ENCODE peak calls at places on chromosome 3, in four cellular contexts. One of them, this sample, is unnamed.

GRCh38 chr3:133745108-133745507 is 1.1 kb upstream of the TF start:
- DNase-seq in cardiac muscle cell: no peak
- DNase-seq in heart right ventricle: no peak
- DNase-seq in CD8-positive, alpha-beta T cell: no peak
- DNase-seq in this sample: no peak

GRCh38 chr3:194682651-194683310 is 2.9 kb upstream of the FAM43A start:
- DNase-seq in CD8-positive, alpha-beta T cell: peak
- DNase-seq in heart right ventricle: peak
- DNase-seq in cardiac muscle cell: peak
- DNase-seq in this sample: peak

GRCh38 chr3:133472242-133472641 is 72.4 kb downstream of the BFSP2 start:
- DNase-seq in cardiac muscle cell: peak
- DNase-seq in heart right ventricle: peak
- DNase-seq in CD8-positive, alpha-beta T cell: no peak
- DNase-seq in this sample: no peak

GRCh38 chr3:64291956-64292355 is 66.7 kb upstream of the PRICKLE2 start:
- DNase-seq in heart right ventricle: no peak
- DNase-seq in cardiac muscle cell: no peak
- DNase-seq in CD8-positive, alpha-beta T cell: no peak
- DNase-seq in this sample: no peak

GRCh38 chr3:28308196-28308595 is 40.3 kb upstream of the ZCWPW2 start:
- DNase-seq in heart right ventricle: no peak
- DNase-seq in cardiac muscle cell: no peak
- DNase-seq in CD8-positive, alpha-beta T cell: no peak
- DNase-seq in this sample: no peak

GRCh38 chr3:141462176-141462859 is 24.5 kb upstream of the RASA2 start:
- DNase-seq in heart right ventricle: no peak
- DNase-seq in cardiac muscle cell: no peak
- DNase-seq in CD8-positive, alpha-beta T cell: no peak
- DNase-seq in this sample: no peak

GRCh38 chr3:39108309-39108708 is 829 bp downstream of the TTC21A start:
- DNase-seq in cardiac muscle cell: no peak
- DNase-seq in CD8-positive, alpha-beta T cell: no peak
- DNase-seq in heart right ventricle: no peak
- DNase-seq in this sample: no peak

GRCh38 chr3:64158334-64158733 is 66.9 kb downstream of the PRICKLE2 start:
- DNase-seq in CD8-positive, alpha-beta T cell: no peak
- DNase-seq in heart right ventricle: no peak
- DNase-seq in cardiac muscle cell: no peak
- DNase-seq in this sample: no peak

GRCh38 chr3:43613980-43614379 is 7.8 kb downstream of the ANO10 start:
- DNase-seq in CD8-positive, alpha-beta T cell: no peak
- DNase-seq in cardiac muscle cell: no peak
- DNase-seq in heart right ventricle: no peak
- DNase-seq in this sample: no peak

GRCh38 chr3:59245879-59246501 is 196.2 kb upstream of the CFAP20DC start:
- DNase-seq in CD8-positive, alpha-beta T cell: no peak
- DNase-seq in cardiac muscle cell: no peak
- DNase-seq in heart right ventricle: no peak
- DNase-seq in this sample: peak

GRCh38 chr3:184752361-184752760 is 40.5 kb upstream of the MAGEF1 start:
- DNase-seq in cardiac muscle cell: no peak
- DNase-seq in CD8-positive, alpha-beta T cell: no peak
- DNase-seq in heart right ventricle: no peak
- DNase-seq in this sample: no peak

GRCh38 chr3:4247391-4247790 is 55.8 kb upstream of the SETMAR start:
- DNase-seq in heart right ventricle: no peak
- DNase-seq in CD8-positive, alpha-beta T cell: no peak
- DNase-seq in cardiac muscle cell: no peak
- DNase-seq in this sample: no peak

GRCh38 chr3:134463676-134464611 is 21.8 kb downstream of the ANAPC13 start:
- DNase-seq in CD8-positive, alpha-beta T cell: no peak
- DNase-seq in cardiac muscle cell: no peak
- DNase-seq in heart right ventricle: peak
- DNase-seq in this sample: peak

GRCh38 chr3:173977747-173978146 is 580.2 kb downstream of the NLGN1 start:
- DNase-seq in cardiac muscle cell: no peak
- DNase-seq in CD8-positive, alpha-beta T cell: no peak
- DNase-seq in heart right ventricle: no peak
- DNase-seq in this sample: no peak

GRCh38 chr3:181534881-181535280 is 176.8 kb upstream of the SOX2 start:
- DNase-seq in heart right ventricle: no peak
- DNase-seq in cardiac muscle cell: no peak
- DNase-seq in CD8-positive, alpha-beta T cell: no peak
- DNase-seq in this sample: no peak

GRCh38 chr3:195895900-195896360 is 12.4 kb downstream of the TNK2 start:
- DNase-seq in heart right ventricle: peak
- DNase-seq in cardiac muscle cell: peak
- DNase-seq in CD8-positive, alpha-beta T cell: peak
- DNase-seq in this sample: no peak

GRCh38 chr3:57557088-57557537 is 1.0 kb downstream of the PDE12 start:
- DNase-seq in CD8-positive, alpha-beta T cell: peak
- DNase-seq in cardiac muscle cell: peak
- DNase-seq in heart right ventricle: no peak
- DNase-seq in this sample: no peak

GRCh38 chr3:106013971-106014370 is 145.2 kb upstream of the CBLB start:
- DNase-seq in CD8-positive, alpha-beta T cell: no peak
- DNase-seq in cardiac muscle cell: no peak
- DNase-seq in heart right ventricle: no peak
- DNase-seq in this sample: no peak

GRCh38 chr3:45123030-45123429 is 23.1 kb downstream of the CDCP1 start:
- DNase-seq in cardiac muscle cell: no peak
- DNase-seq in CD8-positive, alpha-beta T cell: no peak
- DNase-seq in heart right ventricle: no peak
- DNase-seq in this sample: no peak

GRCh38 chr3:138284957-138285477 is 44.6 kb downstream of the NME9 start:
- DNase-seq in CD8-positive, alpha-beta T cell: no peak
- DNase-seq in cardiac muscle cell: no peak
- DNase-seq in heart right ventricle: no peak
- DNase-seq in this sample: no peak
- TF ChIP-seq CTCF in CD8-positive, alpha-beta T cell: no peak
- TF ChIP-seq CTCF in cardiac muscle cell: peak
- TF ChIP-seq CTCF in heart right ventricle: no peak
- TF ChIP-seq CTCF in this sample: peak

GRCh38 chr3:49618412-49618811 is 55.7 kb upstream of the APEH start:
- DNase-seq in heart right ventricle: no peak
- DNase-seq in CD8-positive, alpha-beta T cell: no peak
- DNase-seq in cardiac muscle cell: peak
- DNase-seq in this sample: no peak

GRCh38 chr3:49616061-49616460 is 58.1 kb upstream of the APEH start:
- DNase-seq in cardiac muscle cell: no peak
- DNase-seq in CD8-positive, alpha-beta T cell: no peak
- DNase-seq in heart right ventricle: no peak
- DNase-seq in this sample: no peak

GRCh38 chr3:49616491-49616941 is 57.6 kb upstream of the APEH start:
- DNase-seq in cardiac muscle cell: no peak
- DNase-seq in CD8-positive, alpha-beta T cell: no peak
- DNase-seq in heart right ventricle: no peak
- DNase-seq in this sample: peak

GRCh38 chr3:49619649-49620048 is 54.5 kb upstream of the APEH start:
- DNase-seq in heart right ventricle: no peak
- DNase-seq in CD8-positive, alpha-beta T cell: no peak
- DNase-seq in cardiac muscle cell: no peak
- DNase-seq in this sample: no peak

GRCh38 chr3:49617390-49618013 is 56.6 kb upstream of the APEH start:
- DNase-seq in CD8-positive, alpha-beta T cell: no peak
- DNase-seq in cardiac muscle cell: no peak
- DNase-seq in heart right ventricle: no peak
- DNase-seq in this sample: no peak
- H3K4me3 ChIP-seq in CD8-positive, alpha-beta T cell: no peak
- H3K4me3 ChIP-seq in cardiac muscle cell: no peak
- H3K4me3 ChIP-seq in heart right ventricle: no peak
- H3K4me3 ChIP-seq in this sample: no peak

GRCh38 chr3:16605966-16606365 is 743 bp upstream of the DAZL start:
- DNase-seq in cardiac muscle cell: no peak
- DNase-seq in CD8-positive, alpha-beta T cell: no peak
- DNase-seq in heart right ventricle: no peak
- DNase-seq in this sample: no peak

GRCh38 chr3:16608816-16609215 is 3.6 kb upstream of the DAZL start:
- DNase-seq in heart right ventricle: no peak
- DNase-seq in cardiac muscle cell: no peak
- DNase-seq in CD8-positive, alpha-beta T cell: no peak
- DNase-seq in this sample: no peak

GRCh38 chr3:16614033-16615031 is 9.1 kb upstream of the DAZL start:
- DNase-seq in cardiac muscle cell: no peak
- DNase-seq in CD8-positive, alpha-beta T cell: no peak
- DNase-seq in heart right ventricle: no peak
- DNase-seq in this sample: no peak

GRCh38 chr3:16606398-16606797 is 1.2 kb upstream of the DAZL start:
- DNase-seq in CD8-positive, alpha-beta T cell: no peak
- DNase-seq in heart right ventricle: no peak
- DNase-seq in cardiac muscle cell: no peak
- DNase-seq in this sample: no peak

GRCh38 chr3:16609927-16610580 is 4.8 kb upstream of the DAZL start:
- DNase-seq in CD8-positive, alpha-beta T cell: no peak
- DNase-seq in cardiac muscle cell: no peak
- DNase-seq in heart right ventricle: no peak
- DNase-seq in this sample: no peak
- TF ChIP-seq CTCF in CD8-positive, alpha-beta T cell: no peak
- TF ChIP-seq CTCF in cardiac muscle cell: no peak
- TF ChIP-seq CTCF in heart right ventricle: no peak
- TF ChIP-seq CTCF in this sample: no peak

GRCh38 chr3:12578742-12579141 is 21.9 kb downstream of the MKRN2 start:
- DNase-seq in heart right ventricle: no peak
- DNase-seq in cardiac muscle cell: no peak
- DNase-seq in CD8-positive, alpha-beta T cell: no peak
- DNase-seq in this sample: no peak

GRCh38 chr3:12577379-12577778 is 20.5 kb downstream of the MKRN2 start:
- DNase-seq in CD8-positive, alpha-beta T cell: no peak
- DNase-seq in heart right ventricle: no peak
- DNase-seq in cardiac muscle cell: no peak
- DNase-seq in this sample: no peak

GRCh38 chr3:12579456-12579855 is 22.6 kb downstream of the MKRN2 start:
- DNase-seq in heart right ventricle: no peak
- DNase-seq in CD8-positive, alpha-beta T cell: no peak
- DNase-seq in cardiac muscle cell: no peak
- DNase-seq in this sample: no peak

GRCh38 chr3:12582730-12583129 is 25.8 kb downstream of the MKRN2 start:
- DNase-seq in cardiac muscle cell: no peak
- DNase-seq in CD8-positive, alpha-beta T cell: no peak
- DNase-seq in heart right ventricle: no peak
- DNase-seq in this sample: no peak

GRCh38 chr3:12579919-12580318 is 23.0 kb downstream of the MKRN2 start:
- DNase-seq in heart right ventricle: no peak
- DNase-seq in CD8-positive, alpha-beta T cell: no peak
- DNase-seq in cardiac muscle cell: no peak
- DNase-seq in this sample: no peak
- H3K4me3 ChIP-seq in heart right ventricle: no peak
- H3K4me3 ChIP-seq in CD8-positive, alpha-beta T cell: no peak
- H3K4me3 ChIP-seq in cardiac muscle cell: no peak
- H3K4me3 ChIP-seq in this sample: no peak

GRCh38 chr3:147383617-147384016 is 22.7 kb downstream of the ZIC4 start:
- DNase-seq in CD8-positive, alpha-beta T cell: no peak
- DNase-seq in cardiac muscle cell: peak
- DNase-seq in heart right ventricle: no peak
- DNase-seq in this sample: no peak
- TF ChIP-seq CTCF in CD8-positive, alpha-beta T cell: no peak
- TF ChIP-seq CTCF in cardiac muscle cell: peak
- TF ChIP-seq CTCF in heart right ventricle: no peak
- TF ChIP-seq CTCF in this sample: peak

DNA sequence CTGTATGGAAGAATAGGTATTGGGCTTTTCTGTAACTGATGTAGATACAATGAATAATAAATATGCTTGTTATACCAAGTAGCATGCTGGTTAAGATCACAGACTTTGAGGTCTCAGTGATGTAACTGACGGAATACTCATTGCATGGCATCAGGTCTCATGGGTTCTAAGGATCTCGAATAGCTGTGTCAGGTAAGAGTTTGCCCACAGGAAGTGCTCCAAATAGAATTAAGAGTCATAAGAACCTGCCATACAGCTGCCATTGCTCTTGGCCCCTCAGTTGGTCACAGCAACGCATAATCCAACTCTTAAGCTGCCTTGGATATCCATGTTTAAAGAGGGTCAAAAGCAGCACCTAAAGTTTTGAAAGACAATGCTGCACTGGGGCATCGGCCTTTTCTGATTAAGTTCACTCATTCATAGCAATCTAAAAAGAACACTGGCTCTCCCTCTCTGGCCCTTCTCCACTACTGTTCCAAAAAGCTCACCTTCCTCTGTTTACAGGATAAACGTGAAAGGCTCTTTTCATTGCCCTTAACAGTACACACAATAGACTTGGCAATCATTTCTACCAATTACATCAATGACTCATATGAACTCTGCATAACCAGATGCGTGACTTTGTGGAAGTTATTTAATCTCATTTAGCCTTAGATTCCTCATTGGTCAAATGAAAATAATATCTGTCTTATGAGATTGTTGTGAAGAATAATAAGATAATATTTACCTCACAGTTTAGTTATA is 74.7 kb downstream of the ZBTB20 start:
- DNase-seq in CD8-positive, alpha-beta T cell: no peak
- DNase-seq in heart right ventricle: no peak
- DNase-seq in cardiac muscle cell: no peak
- DNase-seq in this sample: peak
- H3K4me3 ChIP-seq in CD8-positive, alpha-beta T cell: no peak
- H3K4me3 ChIP-seq in heart right ventricle: no peak
- H3K4me3 ChIP-seq in cardiac muscle cell: no peak
- H3K4me3 ChIP-seq in this sample: no peak

GRCh38 chr3:158789592-158789991 is 12.3 kb upstream of the MFSD1 start:
- DNase-seq in cardiac muscle cell: no peak
- DNase-seq in CD8-positive, alpha-beta T cell: no peak
- DNase-seq in heart right ventricle: no peak
- DNase-seq in this sample: peak
- TF ChIP-seq CTCF in cardiac muscle cell: peak
- TF ChIP-seq CTCF in CD8-positive, alpha-beta T cell: no peak
- TF ChIP-seq CTCF in heart right ventricle: peak
- TF ChIP-seq CTCF in this sample: peak

DNA sequence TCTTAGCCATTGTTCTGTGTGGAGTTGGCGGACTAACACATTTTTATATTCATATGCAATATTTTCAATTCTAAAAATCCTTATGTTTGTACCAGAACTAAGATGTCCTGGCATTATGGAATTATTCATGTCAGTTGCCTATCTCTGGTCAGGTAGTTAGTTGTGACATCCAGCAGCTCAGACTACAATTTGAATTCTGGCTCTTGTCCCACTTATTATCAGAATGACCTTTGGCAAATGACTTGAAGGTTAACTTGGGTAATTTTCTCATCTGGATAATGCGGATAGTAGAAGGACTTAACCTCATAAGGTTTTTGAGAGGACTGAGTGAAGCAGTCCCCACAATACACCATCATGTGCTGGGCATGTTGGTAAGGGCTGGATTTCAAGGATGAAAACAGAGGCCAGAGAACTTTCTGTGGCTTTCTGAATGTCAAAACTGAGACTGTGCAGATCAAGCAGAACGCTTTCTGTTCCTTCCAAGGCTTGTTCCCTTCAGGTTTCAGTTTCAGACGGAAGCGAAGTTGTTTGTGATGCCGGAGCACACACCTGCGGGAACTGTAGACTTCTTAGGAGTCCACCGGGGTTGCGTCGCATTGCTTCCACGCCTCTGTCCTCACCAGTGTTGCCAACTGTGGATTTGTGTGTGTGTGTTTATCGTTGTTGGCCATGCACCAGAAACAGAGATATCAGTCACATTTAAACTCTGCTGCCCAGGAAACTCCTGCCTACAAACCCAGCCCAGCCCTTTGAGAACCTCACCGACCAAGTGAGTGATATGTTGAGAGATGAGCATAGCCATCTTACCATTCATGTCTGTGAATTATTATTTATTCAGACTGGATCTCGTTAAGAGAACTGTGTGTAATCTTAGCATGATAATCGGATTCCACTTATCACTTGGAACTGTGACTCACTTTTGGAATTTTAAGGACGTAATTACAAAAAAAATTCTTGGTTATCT is 76.0 kb downstream of the PTPRG start:
- DNase-seq in heart right ventricle: peak
- DNase-seq in CD8-positive, alpha-beta T cell: no peak
- DNase-seq in cardiac muscle cell: no peak
- DNase-seq in this sample: no peak
- H3K4me3 ChIP-seq in heart right ventricle: no peak
- H3K4me3 ChIP-seq in CD8-positive, alpha-beta T cell: no peak
- H3K4me3 ChIP-seq in cardiac muscle cell: no peak
- H3K4me3 ChIP-seq in this sample: no peak

This sample was measured in astrocyte of the cerebellum.